ENCODE peak calls at places on chromosomes 4 and X, in ten cellular contexts. One of them, this sample, is unnamed.

GRCh38 chr4:33696586-33696985 is 2547.7 kb downstream of the ARAP2 start:
- DNase-seq in heart left ventricle: no peak
- DNase-seq in H54: no peak
- DNase-seq in ovary: no peak
- DNase-seq in IMR-90: no peak
- DNase-seq in endothelial cell of umbilical vein: peak; percentile 4
- DNase-seq in uterus: no peak
- DNase-seq in body of pancreas: no peak
- DNase-seq in upper lobe of left lung: no peak
- DNase-seq in right lobe of liver: no peak
- DNase-seq in this sample: no peak

GRCh38 chr4:168515222-168516011 is 18.6 kb downstream of the PALLD start:
- DNase-seq in H54: no peak
- DNase-seq in body of pancreas: peak; percentile 74
- DNase-seq in endothelial cell of umbilical vein: peak; percentile 20
- DNase-seq in uterus: no peak
- DNase-seq in ovary: no peak
- DNase-seq in right lobe of liver: peak; percentile 61
- DNase-seq in upper lobe of left lung: no peak
- DNase-seq in heart left ventricle: peak; percentile 53
- DNase-seq in IMR-90: no peak
- DNase-seq in this sample: no peak

GRCh38 chr4:121072836-121073362 is 564 bp upstream of the NDNF start:
- DNase-seq in ovary: no peak
- DNase-seq in endothelial cell of umbilical vein: peak; percentile 5
- DNase-seq in IMR-90: no peak
- DNase-seq in heart left ventricle: peak; percentile 25
- DNase-seq in uterus: no peak
- DNase-seq in body of pancreas: peak; percentile 7
- DNase-seq in upper lobe of left lung: no peak
- DNase-seq in right lobe of liver: no peak
- DNase-seq in H54: no peak
- DNase-seq in this sample: no peak

GRCh38 chr4:107643021-107643420 is 77.0 kb downstream of the PAPSS1 start:
- DNase-seq in uterus: no peak
- DNase-seq in ovary: no peak
- DNase-seq in H54: no peak
- DNase-seq in IMR-90: no peak
- DNase-seq in endothelial cell of umbilical vein: no peak
- DNase-seq in body of pancreas: no peak
- DNase-seq in heart left ventricle: no peak
- DNase-seq in right lobe of liver: no peak
- DNase-seq in upper lobe of left lung: no peak
- DNase-seq in this sample: no peak

GRCh38 chr4:141645611-141646340 is 9.4 kb downstream of the IL15 start:
- DNase-seq in IMR-90: peak; percentile 93
- DNase-seq in ovary: no peak
- DNase-seq in uterus: no peak
- DNase-seq in upper lobe of left lung: no peak
- DNase-seq in H54: peak; percentile 3
- DNase-seq in endothelial cell of umbilical vein: no peak
- DNase-seq in heart left ventricle: no peak
- DNase-seq in body of pancreas: no peak
- DNase-seq in right lobe of liver: no peak
- DNase-seq in this sample: no peak

GRCh38 chr4:8067945-8068894 is 90.4 kb downstream of the ABLIM2 start:
- DNase-seq in body of pancreas: no peak
- DNase-seq in uterus: no peak
- DNase-seq in IMR-90: no peak
- DNase-seq in heart left ventricle: no peak
- DNase-seq in upper lobe of left lung: no peak
- DNase-seq in right lobe of liver: no peak
- DNase-seq in endothelial cell of umbilical vein: no peak
- DNase-seq in ovary: no peak
- DNase-seq in H54: no peak
- DNase-seq in this sample: no peak

GRCh38 chrX:150581093-150581775 is 12.8 kb downstream of the MTM1 start:
- DNase-seq in IMR-90: peak; percentile 83
- DNase-seq in heart left ventricle: no peak
- DNase-seq in endothelial cell of umbilical vein: peak; percentile 11
- DNase-seq in ovary: no peak
- DNase-seq in body of pancreas: no peak
- DNase-seq in H54: peak; percentile 15
- DNase-seq in uterus: no peak
- DNase-seq in upper lobe of left lung: no peak
- DNase-seq in right lobe of liver: no peak
- DNase-seq in this sample: no peak

GRCh38 chr4:109432203-109432602 is 1.4 kb upstream of the SEC24B start:
- DNase-seq in IMR-90: no peak
- DNase-seq in H54: no peak
- DNase-seq in body of pancreas: no peak
- DNase-seq in uterus: no peak
- DNase-seq in right lobe of liver: no peak
- DNase-seq in endothelial cell of umbilical vein: no peak
- DNase-seq in upper lobe of left lung: no peak
- DNase-seq in heart left ventricle: no peak
- DNase-seq in ovary: no peak
- DNase-seq in this sample: no peak

GRCh38 chr4:57080781-57081650 is 29.2 kb downstream of the IGFBP7 start:
- DNase-seq in right lobe of liver: no peak
- DNase-seq in ovary: no peak
- DNase-seq in IMR-90: peak; percentile 98
- DNase-seq in H54: peak; percentile 23
- DNase-seq in upper lobe of left lung: no peak
- DNase-seq in body of pancreas: no peak
- DNase-seq in uterus: no peak
- DNase-seq in endothelial cell of umbilical vein: peak; percentile 99
- DNase-seq in heart left ventricle: no peak
- DNase-seq in this sample: no peak

GRCh38 chr4:2833671-2834000 is 10.0 kb upstream of the ADD1 start:
- DNase-seq in endothelial cell of umbilical vein: no peak
- DNase-seq in IMR-90: no peak
- DNase-seq in body of pancreas: no peak
- DNase-seq in H54: no peak
- DNase-seq in uterus: no peak
- DNase-seq in heart left ventricle: peak; percentile 10
- DNase-seq in upper lobe of left lung: peak; percentile 59
- DNase-seq in ovary: no peak
- DNase-seq in right lobe of liver: peak; percentile 45
- DNase-seq in this sample: no peak

GRCh38 chr4:40255722-40256281 is 59.0 kb downstream of the RHOH start:
- DNase-seq in ovary: no peak
- DNase-seq in endothelial cell of umbilical vein: peak; percentile 96
- DNase-seq in IMR-90: peak; percentile 99
- DNase-seq in right lobe of liver: no peak
- DNase-seq in body of pancreas: no peak
- DNase-seq in upper lobe of left lung: no peak
- DNase-seq in H54: peak; percentile 33
- DNase-seq in uterus: no peak
- DNase-seq in heart left ventricle: no peak
- DNase-seq in this sample: no peak

DNA sequence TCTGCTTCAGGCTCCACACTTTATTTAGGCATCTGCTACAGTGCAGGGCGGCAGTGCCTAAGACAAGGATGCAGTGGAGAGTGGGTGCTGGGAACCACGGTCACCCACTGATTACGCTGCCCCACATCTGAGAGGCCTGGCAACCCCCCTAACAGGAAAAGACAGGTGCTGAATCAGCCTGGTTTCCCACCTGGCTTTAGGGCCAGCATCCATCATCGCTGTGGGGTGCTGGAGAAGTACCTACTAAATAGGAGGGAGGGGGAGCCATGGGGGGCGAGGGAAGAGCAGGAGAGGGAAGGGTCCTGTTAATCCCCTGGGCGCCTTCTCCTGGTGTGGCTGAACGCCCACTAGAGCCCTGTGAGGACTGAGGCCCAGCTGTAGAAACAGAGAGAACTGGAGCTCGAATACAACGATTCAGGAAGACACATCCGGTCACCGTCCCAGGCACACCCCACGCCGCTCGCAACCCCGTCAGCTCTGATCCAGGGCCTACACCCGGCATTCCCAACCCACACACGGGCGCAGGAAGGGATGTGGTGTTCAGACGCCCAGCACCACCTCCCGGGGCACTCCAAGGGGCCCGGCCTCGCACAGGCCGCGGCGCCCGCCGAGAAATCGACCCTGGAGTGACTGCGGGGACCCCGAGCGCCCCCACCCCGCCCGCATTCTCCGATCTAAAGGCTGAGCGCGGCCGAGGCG is 554 bp downstream of the DCTD start:
- DNase-seq in uterus: peak; percentile 63
- DNase-seq in ovary: peak; percentile 81
- DNase-seq in endothelial cell of umbilical vein: peak; percentile 53
- DNase-seq in body of pancreas: peak; percentile 62
- DNase-seq in heart left ventricle: peak; percentile 70
- DNase-seq in right lobe of liver: peak; percentile 60
- DNase-seq in upper lobe of left lung: no peak
- DNase-seq in IMR-90: peak; percentile 79
- DNase-seq in H54: peak; percentile 50
- DNase-seq in this sample: peak; percentile 65
- TF ChIP-seq POLR2A in uterus: no peak
- TF ChIP-seq POLR2A in ovary: no peak
- TF ChIP-seq POLR2A in endothelial cell of umbilical vein: no peak
- TF ChIP-seq POLR2A in body of pancreas: peak; percentile 3
- TF ChIP-seq POLR2A in heart left ventricle: no peak
- TF ChIP-seq POLR2A in right lobe of liver: no peak
- TF ChIP-seq POLR2A in upper lobe of left lung: no peak
- TF ChIP-seq POLR2A in IMR-90: peak; percentile 64
- TF ChIP-seq POLR2A in H54: no peak
- TF ChIP-seq POLR2A in this sample: no peak

DNA sequence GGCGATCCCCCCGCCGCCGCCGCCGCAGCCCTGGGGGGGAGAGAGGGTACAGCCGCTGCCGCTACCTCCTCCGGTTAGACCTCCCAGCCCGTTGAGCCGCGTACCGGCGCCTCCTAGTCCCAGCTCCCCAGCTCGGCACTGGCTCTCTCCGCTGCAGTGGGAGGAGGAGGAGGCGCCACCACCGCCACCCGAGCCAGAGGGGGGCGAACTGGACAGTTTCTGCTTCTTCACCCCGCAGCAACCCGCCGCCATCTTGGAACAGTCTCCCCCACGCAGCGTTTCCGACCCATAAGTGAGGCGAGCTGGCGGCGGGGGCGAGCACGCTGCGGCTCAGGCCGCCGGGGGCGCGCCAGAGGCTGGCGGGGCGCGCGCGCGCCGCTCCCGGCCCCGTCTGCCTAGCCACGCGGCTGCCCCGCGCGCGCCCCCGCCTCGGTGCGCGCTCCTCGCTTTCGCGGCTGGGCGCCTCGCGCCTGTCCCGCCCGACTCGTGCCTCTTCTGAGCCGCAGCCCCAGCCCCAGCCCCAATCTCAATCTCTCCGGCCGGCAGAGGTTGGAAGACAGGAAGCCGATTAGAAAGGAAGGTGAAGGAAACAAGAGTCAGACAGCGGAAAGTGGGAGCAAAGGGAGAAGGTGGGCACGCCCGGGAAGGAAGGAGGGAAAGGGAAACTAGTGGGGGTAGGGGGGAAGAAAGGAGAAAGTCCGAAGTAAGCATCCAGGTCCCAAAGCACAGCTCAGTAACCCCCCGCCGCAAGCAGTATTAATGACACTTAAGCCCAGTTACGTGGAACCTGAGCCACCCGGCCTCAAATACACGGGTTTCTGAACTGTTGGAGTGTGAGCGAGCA is at the start of gene AMMECR1:
- DNase-seq in uterus: peak; percentile 78
- DNase-seq in right lobe of liver: peak; percentile 78
- DNase-seq in body of pancreas: peak; percentile 84
- DNase-seq in H54: peak; percentile 51
- DNase-seq in ovary: peak; percentile 87
- DNase-seq in upper lobe of left lung: peak; percentile 96
- DNase-seq in heart left ventricle: peak; percentile 85
- DNase-seq in endothelial cell of umbilical vein: peak; percentile 71
- DNase-seq in IMR-90: peak; percentile 79
- DNase-seq in this sample: peak; percentile 91
- TF ChIP-seq POLR2A in uterus: peak; percentile 71
- TF ChIP-seq POLR2A in right lobe of liver: peak; percentile 80
- TF ChIP-seq POLR2A in body of pancreas: peak; percentile 80
- TF ChIP-seq POLR2A in H54: peak; percentile 84
- TF ChIP-seq POLR2A in ovary: peak; percentile 27
- TF ChIP-seq POLR2A in upper lobe of left lung: peak; percentile 77
- TF ChIP-seq POLR2A in heart left ventricle: peak; percentile 34
- TF ChIP-seq POLR2A in endothelial cell of umbilical vein: no peak
- TF ChIP-seq POLR2A in IMR-90: peak; percentile 85
- TF ChIP-seq POLR2A in this sample: peak; percentile 75

GRCh38 chrX:132744470-132744869 is 214.0 kb downstream of the HS6ST2 start:
- DNase-seq in uterus: no peak
- DNase-seq in body of pancreas: no peak
- DNase-seq in right lobe of liver: no peak
- DNase-seq in heart left ventricle: no peak
- DNase-seq in IMR-90: no peak
- DNase-seq in upper lobe of left lung: no peak
- DNase-seq in H54: no peak
- DNase-seq in ovary: no peak
- DNase-seq in endothelial cell of umbilical vein: no peak
- DNase-seq in this sample: no peak

GRCh38 chrX:132745593-132745992 is 212.8 kb downstream of the HS6ST2 start:
- DNase-seq in endothelial cell of umbilical vein: no peak
- DNase-seq in upper lobe of left lung: no peak
- DNase-seq in uterus: no peak
- DNase-seq in body of pancreas: no peak
- DNase-seq in right lobe of liver: no peak
- DNase-seq in ovary: no peak
- DNase-seq in IMR-90: no peak
- DNase-seq in heart left ventricle: no peak
- DNase-seq in H54: no peak
- DNase-seq in this sample: no peak

GRCh38 chrX:132740316-132741123 is 217.9 kb downstream of the HS6ST2 start:
- DNase-seq in upper lobe of left lung: no peak
- DNase-seq in right lobe of liver: no peak
- DNase-seq in uterus: no peak
- DNase-seq in endothelial cell of umbilical vein: peak; percentile 14
- DNase-seq in ovary: no peak
- DNase-seq in body of pancreas: no peak
- DNase-seq in heart left ventricle: no peak
- DNase-seq in IMR-90: no peak
- DNase-seq in H54: no peak
- DNase-seq in this sample: no peak

GRCh38 chrX:132741706-132742105 is 216.7 kb downstream of the HS6ST2 start:
- DNase-seq in uterus: no peak
- DNase-seq in right lobe of liver: no peak
- DNase-seq in H54: no peak
- DNase-seq in body of pancreas: no peak
- DNase-seq in heart left ventricle: no peak
- DNase-seq in upper lobe of left lung: no peak
- DNase-seq in ovary: no peak
- DNase-seq in endothelial cell of umbilical vein: no peak
- DNase-seq in IMR-90: no peak
- DNase-seq in this sample: no peak

GRCh38 chrX:132743086-132743485 is 215.3 kb downstream of the HS6ST2 start:
- DNase-seq in body of pancreas: no peak
- DNase-seq in endothelial cell of umbilical vein: no peak
- DNase-seq in heart left ventricle: no peak
- DNase-seq in upper lobe of left lung: no peak
- DNase-seq in ovary: no peak
- DNase-seq in right lobe of liver: no peak
- DNase-seq in IMR-90: no peak
- DNase-seq in H54: no peak
- DNase-seq in uterus: no peak
- DNase-seq in this sample: no peak
- TF ChIP-seq POLR2A in body of pancreas: no peak
- TF ChIP-seq POLR2A in endothelial cell of umbilical vein: no peak
- TF ChIP-seq POLR2A in heart left ventricle: no peak
- TF ChIP-seq POLR2A in upper lobe of left lung: no peak
- TF ChIP-seq POLR2A in ovary: no peak
- TF ChIP-seq POLR2A in right lobe of liver: no peak
- TF ChIP-seq POLR2A in IMR-90: no peak
- TF ChIP-seq POLR2A in H54: no peak
- TF ChIP-seq POLR2A in uterus: no peak
- TF ChIP-seq POLR2A in this sample: no peak

GRCh38 chr4:155403886-155404285 is 27.1 kb upstream of the MAP9 start:
- DNase-seq in uterus: no peak
- DNase-seq in H54: no peak
- DNase-seq in IMR-90: peak; percentile 72
- DNase-seq in upper lobe of left lung: no peak
- DNase-seq in heart left ventricle: no peak
- DNase-seq in endothelial cell of umbilical vein: peak; percentile 67
- DNase-seq in body of pancreas: no peak
- DNase-seq in ovary: no peak
- DNase-seq in right lobe of liver: no peak
- DNase-seq in this sample: no peak
- TF ChIP-seq POLR2A in uterus: no peak
- TF ChIP-seq POLR2A in H54: no peak
- TF ChIP-seq POLR2A in IMR-90: no peak
- TF ChIP-seq POLR2A in upper lobe of left lung: no peak
- TF ChIP-seq POLR2A in heart left ventricle: no peak
- TF ChIP-seq POLR2A in endothelial cell of umbilical vein: no peak
- TF ChIP-seq POLR2A in body of pancreas: no peak
- TF ChIP-seq POLR2A in ovary: no peak
- TF ChIP-seq POLR2A in right lobe of liver: no peak
- TF ChIP-seq POLR2A in this sample: no peak

This sample was measured in erythroblast.